ENCODE peak calls at places on chromosomes 13 and 19, in five cellular contexts. One of them, this sample, is unnamed.

GRCh38 chr13:74889321-74889720 is 592.6 kb downstream of the TBC1D4 start:
- DNase-seq in cardiac muscle cell: peak; percentile 40
- DNase-seq in fibroblast of lung: no peak
- DNase-seq in breast epithelium: no peak
- DNase-seq in ovary: no peak
- DNase-seq in this sample: no peak

GRCh38 chr19:21256722-21257121 is 72.5 kb downstream of the ZNF708 start:
- DNase-seq in fibroblast of lung: peak; percentile 13
- DNase-seq in breast epithelium: no peak
- DNase-seq in cardiac muscle cell: peak; percentile 7
- DNase-seq in ovary: no peak
- DNase-seq in this sample: no peak

GRCh38 chr13:39956036-39956435 is 300.6 kb downstream of the COG6 start:
- DNase-seq in fibroblast of lung: no peak
- DNase-seq in ovary: no peak
- DNase-seq in breast epithelium: no peak
- DNase-seq in cardiac muscle cell: no peak
- DNase-seq in this sample: no peak

GRCh38 chr19:44590245-44591059 is 22.9 kb upstream of the IGSF23 start:
- DNase-seq in ovary: no peak
- DNase-seq in fibroblast of lung: no peak
- DNase-seq in breast epithelium: no peak
- DNase-seq in cardiac muscle cell: no peak
- DNase-seq in this sample: no peak

GRCh38 chr19:14053500-14053899 is 8.4 kb downstream of the PALM3 start:
- DNase-seq in ovary: no peak
- DNase-seq in cardiac muscle cell: no peak
- DNase-seq in fibroblast of lung: no peak
- DNase-seq in breast epithelium: no peak
- DNase-seq in this sample: no peak

GRCh38 chr13:101845501-101846012 is 393.1 kb downstream of the ITGBL1 start:
- DNase-seq in fibroblast of lung: peak; percentile 20
- DNase-seq in ovary: no peak
- DNase-seq in breast epithelium: no peak
- DNase-seq in cardiac muscle cell: no peak
- DNase-seq in this sample: no peak

GRCh38 chr13:59422646-59423045 is 741.1 kb downstream of the DIAPH3 start:
- DNase-seq in ovary: no peak
- DNase-seq in cardiac muscle cell: no peak
- DNase-seq in fibroblast of lung: no peak
- DNase-seq in breast epithelium: no peak
- DNase-seq in this sample: no peak

GRCh38 chr19:44648536-44649370 is 5.0 kb downstream of the PVR start:
- DNase-seq in ovary: no peak
- DNase-seq in breast epithelium: no peak
- DNase-seq in fibroblast of lung: peak; percentile 45
- DNase-seq in cardiac muscle cell: peak; percentile 88
- DNase-seq in this sample: no peak

GRCh38 chr13:111382877-111383276 is 62.4 kb downstream of the TEX29 start:
- DNase-seq in breast epithelium: no peak
- DNase-seq in cardiac muscle cell: no peak
- DNase-seq in ovary: no peak
- DNase-seq in fibroblast of lung: no peak
- DNase-seq in this sample: no peak

GRCh38 chr13:44843403-44843802 is 145.9 kb downstream of the NUFIP1 start:
- DNase-seq in fibroblast of lung: peak; percentile 85
- DNase-seq in ovary: no peak
- DNase-seq in breast epithelium: no peak
- DNase-seq in cardiac muscle cell: peak; percentile 77
- DNase-seq in this sample: no peak

GRCh38 chr13:39254606-39255005 is 216.3 kb downstream of the NHLRC3 start:
- DNase-seq in fibroblast of lung: no peak
- DNase-seq in ovary: no peak
- DNase-seq in cardiac muscle cell: no peak
- DNase-seq in breast epithelium: no peak
- DNase-seq in this sample: no peak

GRCh38 chr19:40599331-40600085 is 1.7 kb upstream of the LTBP4 start:
- DNase-seq in fibroblast of lung: no peak
- DNase-seq in breast epithelium: no peak
- DNase-seq in ovary: peak; percentile 60
- DNase-seq in cardiac muscle cell: no peak
- DNase-seq in this sample: no peak

GRCh38 chr13:48437381-48437780 is 24.5 kb upstream of the LPAR6 start:
- DNase-seq in ovary: peak; percentile 74
- DNase-seq in fibroblast of lung: peak; percentile 70
- DNase-seq in breast epithelium: no peak
- DNase-seq in cardiac muscle cell: peak; percentile 90
- DNase-seq in this sample: no peak

GRCh38 chr13:51519839-51520238 is 64.4 kb upstream of the WDFY2 start:
- DNase-seq in ovary: no peak
- DNase-seq in breast epithelium: no peak
- DNase-seq in fibroblast of lung: peak; percentile 39
- DNase-seq in cardiac muscle cell: peak; percentile 44
- DNase-seq in this sample: no peak

GRCh38 chr13:36548129-36548528 is 115.8 kb downstream of the CCNA1 start:
- DNase-seq in breast epithelium: no peak
- DNase-seq in fibroblast of lung: no peak
- DNase-seq in cardiac muscle cell: no peak
- DNase-seq in ovary: no peak
- DNase-seq in this sample: no peak

GRCh38 chr19:6532244-6532999 is 1.6 kb downstream of the TNFSF9 start:
- DNase-seq in cardiac muscle cell: no peak
- DNase-seq in ovary: no peak
- DNase-seq in fibroblast of lung: no peak
- DNase-seq in breast epithelium: no peak
- DNase-seq in this sample: no peak

GRCh38 chr19:8093740-8094139 is 41.2 kb downstream of the CCL25 start:
- DNase-seq in breast epithelium: no peak
- DNase-seq in ovary: no peak
- DNase-seq in cardiac muscle cell: no peak
- DNase-seq in fibroblast of lung: no peak
- DNase-seq in this sample: no peak

GRCh38 chr13:96898212-96898611 is 96.1 kb downstream of the OXGR1 start:
- DNase-seq in cardiac muscle cell: peak; percentile 17
- DNase-seq in breast epithelium: no peak
- DNase-seq in ovary: no peak
- DNase-seq in fibroblast of lung: peak; percentile 45
- DNase-seq in this sample: no peak

GRCh38 chr13:33353210-33353609 is 67.7 kb upstream of the STARD13 start:
- DNase-seq in cardiac muscle cell: no peak
- DNase-seq in breast epithelium: peak; percentile 48
- DNase-seq in fibroblast of lung: no peak
- DNase-seq in ovary: no peak
- DNase-seq in this sample: no peak

GRCh38 chr19:49688531-49689132 is 762 bp upstream of the ADM5 start:
- DNase-seq in ovary: no peak
- DNase-seq in fibroblast of lung: no peak
- DNase-seq in cardiac muscle cell: no peak
- DNase-seq in breast epithelium: no peak
- DNase-seq in this sample: no peak

GRCh38 chr19:7720351-7720750 is 11.6 kb downstream of the CLEC4G start:
- DNase-seq in breast epithelium: no peak
- DNase-seq in cardiac muscle cell: no peak
- DNase-seq in fibroblast of lung: no peak
- DNase-seq in ovary: no peak
- DNase-seq in this sample: no peak

GRCh38 chr13:101773062-101773461 is 320.6 kb downstream of the ITGBL1 start:
- DNase-seq in ovary: no peak
- DNase-seq in breast epithelium: no peak
- DNase-seq in fibroblast of lung: no peak
- DNase-seq in cardiac muscle cell: no peak
- DNase-seq in this sample: no peak

GRCh38 chr19:4014541-4015491 is 7.3 kb downstream of the PIAS4 start:
- DNase-seq in cardiac muscle cell: no peak
- DNase-seq in fibroblast of lung: no peak
- DNase-seq in breast epithelium: peak; percentile 67
- DNase-seq in ovary: peak; percentile 52
- DNase-seq in this sample: no peak

GRCh38 chr13:34570954-34571353 is 371.1 kb upstream of the NBEA start:
- DNase-seq in breast epithelium: no peak
- DNase-seq in ovary: no peak
- DNase-seq in cardiac muscle cell: no peak
- DNase-seq in fibroblast of lung: peak; percentile 19
- DNase-seq in this sample: no peak

GRCh38 chr13:99756281-99756680 is 215.3 kb downstream of the ZIC5 start:
- DNase-seq in fibroblast of lung: no peak
- DNase-seq in ovary: no peak
- DNase-seq in cardiac muscle cell: no peak
- DNase-seq in breast epithelium: no peak
- DNase-seq in this sample: no peak

GRCh38 chr13:34826432-34826831 is 115.6 kb upstream of the NBEA start:
- DNase-seq in ovary: no peak
- DNase-seq in fibroblast of lung: no peak
- DNase-seq in cardiac muscle cell: no peak
- DNase-seq in breast epithelium: no peak
- DNase-seq in this sample: no peak

GRCh38 chr19:38152461-38153379 is 71.3 kb downstream of the DPF1 start:
- DNase-seq in fibroblast of lung: peak; percentile 86
- DNase-seq in ovary: no peak
- DNase-seq in breast epithelium: no peak
- DNase-seq in cardiac muscle cell: peak; percentile 64
- DNase-seq in this sample: no peak

GRCh38 chr13:114285166-114285808 is 3.9 kb downstream of the UPF3A start:
- DNase-seq in breast epithelium: no peak
- DNase-seq in fibroblast of lung: peak; percentile 51
- DNase-seq in cardiac muscle cell: no peak
- DNase-seq in ovary: no peak
- DNase-seq in this sample: no peak

GRCh38 chr13:113839536-113840204 is 24.2 kb downstream of the GAS6 start:
- DNase-seq in cardiac muscle cell: no peak
- DNase-seq in fibroblast of lung: no peak
- DNase-seq in ovary: no peak
- DNase-seq in breast epithelium: no peak
- DNase-seq in this sample: no peak

GRCh38 chr13:79741006-79741405 is 260.1 kb downstream of the NDFIP2 start:
- DNase-seq in ovary: peak; percentile 53
- DNase-seq in breast epithelium: no peak
- DNase-seq in fibroblast of lung: peak; percentile 58
- DNase-seq in cardiac muscle cell: peak; percentile 55
- DNase-seq in this sample: no peak

GRCh38 chr19:39871362-39871761 is 25.2 kb upstream of the FBL start:
- DNase-seq in cardiac muscle cell: no peak
- DNase-seq in ovary: no peak
- DNase-seq in fibroblast of lung: no peak
- DNase-seq in breast epithelium: no peak
- DNase-seq in this sample: no peak

GRCh38 chr19:12936582-12936981 is 1.8 kb upstream of the CALR start:
- DNase-seq in fibroblast of lung: no peak
- DNase-seq in cardiac muscle cell: no peak
- DNase-seq in ovary: no peak
- DNase-seq in breast epithelium: no peak
- DNase-seq in this sample: no peak
- H3K27ac ChIP-seq in fibroblast of lung: no peak overlapping the region
- H3K27ac ChIP-seq in cardiac muscle cell: no peak overlapping the region
- H3K27ac ChIP-seq in ovary: no peak overlapping the region
- H3K27ac ChIP-seq in breast epithelium: no peak overlapping the region
- H3K27ac ChIP-seq in this sample: no peak overlapping the region

GRCh38 chr19:45814851-45815481 is at the start of gene RSPH6A:
- DNase-seq in fibroblast of lung: no peak
- DNase-seq in ovary: no peak
- DNase-seq in breast epithelium: no peak
- DNase-seq in cardiac muscle cell: no peak
- DNase-seq in this sample: no peak
- H3K4me3 ChIP-seq in fibroblast of lung: no peak within 1 kb of the TSS
- H3K4me3 ChIP-seq in ovary: peak within 1 kb of the TSS; percentile 22
- H3K4me3 ChIP-seq in breast epithelium: peak within 1 kb of the TSS; percentile 54
- H3K4me3 ChIP-seq in cardiac muscle cell: peak within 1 kb of the TSS; percentile 54
- H3K4me3 ChIP-seq in this sample: no peak within 1 kb of the TSS

DNA sequence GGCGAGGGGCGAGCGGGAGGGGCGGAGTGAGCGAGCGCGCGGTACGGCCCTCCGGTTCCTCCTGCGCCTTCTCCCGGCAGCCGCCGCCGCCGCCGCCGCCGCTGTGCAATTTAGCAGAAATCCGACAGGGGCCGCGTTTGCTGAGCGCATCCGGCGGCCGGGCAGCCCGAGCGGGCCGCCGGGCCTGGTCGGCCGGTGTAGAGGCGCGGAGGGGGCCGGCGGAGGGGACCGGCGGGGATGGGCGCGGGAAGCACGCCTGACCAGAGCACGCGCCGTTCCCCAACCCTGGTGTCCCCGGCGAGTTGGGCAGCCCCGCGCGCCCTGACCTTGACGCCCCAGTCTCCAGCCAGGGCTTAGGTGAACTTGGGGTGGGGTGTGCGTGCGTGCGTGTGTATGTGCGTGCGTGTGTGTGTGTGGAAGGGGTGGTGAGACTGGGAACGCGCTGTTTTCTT is 144.5 kb upstream of the ZNF536 start:
- DNase-seq in breast epithelium: no peak
- DNase-seq in cardiac muscle cell: peak; percentile 71
- DNase-seq in ovary: peak; percentile 59
- DNase-seq in fibroblast of lung: peak; percentile 59
- DNase-seq in this sample: no peak
- TF ChIP-seq CTCF in breast epithelium: no peak
- TF ChIP-seq CTCF in cardiac muscle cell: peak; percentile 37
- TF ChIP-seq CTCF in ovary: no peak
- TF ChIP-seq CTCF in fibroblast of lung: peak; percentile 15
- TF ChIP-seq CTCF in this sample: peak; percentile 67

GRCh38 chr19:17496337-17496997 is 15.0 kb upstream of the PGLS start:
- DNase-seq in fibroblast of lung: peak; percentile 49
- DNase-seq in cardiac muscle cell: peak; percentile 75
- DNase-seq in ovary: peak; percentile 75
- DNase-seq in breast epithelium: no peak
- DNase-seq in this sample: no peak

GRCh38 chr19:17503240-17503639 is 8.2 kb upstream of the PGLS start:
- DNase-seq in fibroblast of lung: no peak
- DNase-seq in cardiac muscle cell: no peak
- DNase-seq in ovary: no peak
- DNase-seq in breast epithelium: no peak
- DNase-seq in this sample: no peak

GRCh38 chr19:17495639-17496265 is 15.7 kb upstream of the PGLS start:
- DNase-seq in ovary: no peak
- DNase-seq in cardiac muscle cell: no peak
- DNase-seq in breast epithelium: no peak
- DNase-seq in fibroblast of lung: no peak
- DNase-seq in this sample: no peak

GRCh38 chr19:17500447-17501198 is 10.8 kb upstream of the PGLS start:
- DNase-seq in fibroblast of lung: no peak
- DNase-seq in cardiac muscle cell: no peak
- DNase-seq in ovary: no peak
- DNase-seq in breast epithelium: no peak
- DNase-seq in this sample: no peak

DNA sequence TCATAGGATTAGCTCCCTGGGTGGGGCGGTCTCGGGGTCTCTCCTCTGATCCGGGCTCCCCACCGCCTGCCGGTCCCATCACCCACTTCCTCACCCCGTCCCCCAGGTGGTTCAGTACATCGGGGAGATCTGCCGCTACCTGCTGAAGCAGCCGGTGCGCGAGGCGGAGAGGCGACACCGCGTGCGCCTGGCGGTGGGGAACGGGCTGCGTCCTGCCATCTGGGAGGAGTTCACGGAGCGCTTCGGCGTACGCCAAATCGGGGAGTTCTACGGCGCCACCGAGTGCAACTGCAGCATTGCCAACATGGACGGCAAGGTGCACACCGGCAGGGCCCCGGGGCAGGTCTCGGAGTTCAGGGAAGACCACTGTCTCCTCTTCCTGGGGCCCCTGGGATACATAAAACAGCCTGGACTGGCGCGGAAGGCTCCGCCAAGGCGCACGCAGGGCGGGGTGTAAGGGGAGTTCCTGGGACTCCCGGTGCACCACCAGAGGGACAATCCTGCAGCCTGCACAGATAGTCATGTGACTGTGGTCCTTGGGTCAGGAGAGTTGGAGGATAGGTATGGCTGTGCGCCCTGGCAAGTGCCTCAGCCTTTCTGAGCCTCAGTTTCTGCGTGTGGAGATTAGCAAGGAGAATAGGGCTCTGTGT is 14.2 kb upstream of the PGLS start:
- DNase-seq in fibroblast of lung: no peak
- DNase-seq in cardiac muscle cell: no peak
- DNase-seq in ovary: no peak
- DNase-seq in breast epithelium: no peak
- DNase-seq in this sample: no peak
- H3K27ac ChIP-seq in fibroblast of lung: no peak overlapping the region
- H3K27ac ChIP-seq in cardiac muscle cell: peak overlapping the region; percentile 83
- H3K27ac ChIP-seq in ovary: no peak overlapping the region
- H3K27ac ChIP-seq in breast epithelium: no peak overlapping the region
- H3K27ac ChIP-seq in this sample: no peak overlapping the region